ENCODE peak calls at places on chromosomes 4 and X, in seven cellular contexts. H, M, V, F, I, K and J are unnamed samples.

GRCh38 chr4:138449938-138450337 is 207.8 kb upstream of the SLC7A11 start:
- DNase-seq in H (no peak), M (no peak), V (no peak), F (no peak), I (no peak), K (no peak), J (no peak)

GRCh38 chr4:176671532-176671931 is 121.2 kb downstream of the VEGFC start:
- DNase-seq in H (no peak), M (peak; percentile 27), V (no peak), F (peak; percentile 90), I (no peak), K (no peak), J (no peak)

GRCh38 chr4:118265312-118266144 is 87.3 kb downstream of the PRSS12 start:
- DNase-seq in H (peak; percentile 16), M (no peak), V (peak; percentile 74), F (peak; percentile 21), I (no peak), K (peak; percentile 40), J (peak; percentile 43)

GRCh38 chr4:8854866-8855265 is 16.8 kb downstream of the HMX1 start:
- DNase-seq in H (no peak), M (no peak), V (no peak), F (no peak), I (peak; percentile 24), K (no peak), J (no peak)

GRCh38 chr4:151417766-151418376 is 8.9 kb downstream of the FHIP1A start:
- DNase-seq in H (no peak), M (no peak), V (no peak), F (no peak), I (no peak), K (no peak), J (no peak)

GRCh38 chr4:142809559-142809958 is 36.5 kb downstream of the INPP4B start:
- DNase-seq in H (no peak), M (no peak), V (no peak), F (peak; percentile 5), I (no peak), K (no peak), J (no peak)

GRCh38 chr4:2497931-2498330 is 29.0 kb downstream of the RNF4 start:
- DNase-seq in H (peak; percentile 75), M (no peak), V (no peak), F (no peak), I (no peak), K (no peak), J (no peak)

GRCh38 chrX:1591102-1591862 is at the start of gene AKAP17A:
- DNase-seq in H (peak; percentile 99), M (peak; percentile 64), V (peak; percentile 99), F (peak; percentile 95), I (peak; percentile 74), K (peak; percentile 98), J (peak; percentile 91)

GRCh38 chr4:149980941-149981340 is 97.3 kb upstream of the DCLK2 start:
- DNase-seq in H (peak; percentile 54), M (no peak), V (no peak), F (peak; percentile 70), I (peak; percentile 50), K (no peak), J (peak; percentile 67)

GRCh38 chr4:37715889-37716402 is 29.8 kb upstream of the RELL1 start:
- DNase-seq in H (no peak), M (peak; percentile 67), V (no peak), F (peak; percentile 65), I (peak; percentile 80), K (no peak), J (no peak)

GRCh38 chrX:130523460-130524394 is 121.9 kb downstream of the RBMX2 start:
- DNase-seq in H (peak; percentile 24), M (no peak), V (no peak), F (peak; percentile 1), I (peak; percentile 10), K (peak; percentile 76), J (no peak)

GRCh38 chrX:47179221-47179927 is 14.3 kb upstream of the UBA1 start:
- DNase-seq in H (no peak), M (no peak), V (peak; percentile 65), F (peak; percentile 43), I (peak; percentile 30), K (no peak), J (no peak)

GRCh38 chr4:77501851-77502250 is 103.8 kb upstream of the CXCL13 start:
- DNase-seq in H (no peak), M (no peak), V (no peak), F (no peak), I (no peak), K (no peak), J (no peak)

GRCh38 chr4:162891788-162892707 is 274.6 kb downstream of the NAF1 start:
- DNase-seq in H (peak; percentile 6), M (no peak), V (no peak), F (no peak), I (peak; percentile 1), K (no peak), J (no peak)

GRCh38 chr4:7647932-7648812 is 213.4 kb upstream of the PSAPL1 start:
- DNase-seq in H (no peak), M (peak; percentile 13), V (peak; percentile 77), F (peak; percentile 44), I (no peak), K (no peak), J (no peak)

GRCh38 chr4:137467537-137467936 is 64.8 kb downstream of the PCDH18 start:
- DNase-seq in H (no peak), M (no peak), V (no peak), F (no peak), I (no peak), K (no peak), J (no peak)

GRCh38 chr4:27040351-27040750 is 179.7 kb downstream of the STIM2 start:
- DNase-seq in H (no peak), M (peak; percentile 41), V (no peak), F (no peak), I (no peak), K (no peak), J (no peak)

GRCh38 chrX:63784346-63784901 is 590 bp downstream of the ARHGEF9 start:
- DNase-seq in H (no peak), M (no peak), V (no peak), F (no peak), I (no peak), K (no peak), J (no peak)

GRCh38 chrX:41889317-41890025 is 33.9 kb downstream of the CASK start:
- DNase-seq in H (no peak), M (no peak), V (no peak), F (peak; percentile 7), I (peak; percentile 76), K (no peak), J (no peak)

GRCh38 chr4:123481034-123481433 is 84.4 kb downstream of the SPRY1 start:
- DNase-seq in H (no peak), M (no peak), V (no peak), F (no peak), I (peak; percentile 97), K (no peak), J (no peak)

GRCh38 chrX:49754238-49754857 is 58.6 kb upstream of the PAGE1 start:
- DNase-seq in H (peak; percentile 43), M (no peak), V (no peak), F (peak; percentile 42), I (peak; percentile 38), K (peak; percentile 50), J (peak; percentile 44)
- TF ChIP-seq CTCF in H (peak; percentile 69), M (peak; percentile 79), V (peak; percentile 72), F (peak; percentile 74), I (peak; percentile 86), K (peak; percentile 74), J (peak; percentile 45)

GRCh38 chr4:6019316-6020263 is 1.4 kb upstream of the C4orf50 start:
- DNase-seq in H (peak; percentile 14), M (peak; percentile 13), V (no peak), F (peak; percentile 51), I (peak; percentile 8), K (peak; percentile 82), J (peak; percentile 71)
- TF ChIP-seq CTCF in H (peak; percentile 72), M (peak; percentile 49), V (peak; percentile 89), F (peak; percentile 70), I (peak; percentile 53), K (peak; percentile 95), J (peak; percentile 88)

GRCh38 chr4:54567327-54567726 is 90.4 kb upstream of the KIT start:
- DNase-seq in H (no peak), M (no peak), V (no peak), F (no peak), I (no peak), K (no peak), J (no peak)

GRCh38 chr4:54568184-54568583 is 89.6 kb upstream of the KIT start:
- DNase-seq in H (no peak), M (no peak), V (no peak), F (peak; percentile 50), I (peak; percentile 8), K (no peak), J (no peak)

GRCh38 chr4:54570822-54571221 is 86.9 kb upstream of the KIT start:
- DNase-seq in H (no peak), M (no peak), V (no peak), F (no peak), I (no peak), K (no peak), J (no peak)

GRCh38 chr4:54561940-54562339 is 95.8 kb upstream of the KIT start:
- DNase-seq in H (no peak), M (no peak), V (no peak), F (no peak), I (no peak), K (no peak), J (no peak)

DNA sequence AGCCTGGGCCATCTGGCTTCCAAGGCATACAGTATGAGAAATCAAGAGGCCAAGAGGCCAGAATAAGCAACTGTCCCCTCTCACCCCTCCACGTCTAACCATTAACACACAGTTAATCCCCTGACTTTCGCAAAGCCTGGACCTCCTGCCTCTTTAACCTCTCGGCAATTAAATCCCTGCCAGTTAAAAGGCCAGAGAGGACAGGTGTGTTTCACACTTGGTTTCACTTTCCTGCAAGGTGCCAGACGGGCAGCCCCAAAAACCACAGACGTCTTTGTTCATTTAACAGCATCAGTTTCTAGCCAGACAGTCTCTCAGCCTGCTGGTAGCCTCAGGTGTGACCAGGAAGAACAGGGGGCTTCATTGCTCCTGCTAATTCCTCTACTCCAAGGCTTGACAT is 91.1 kb upstream of the KIT start:
- DNase-seq in H (no peak), M (no peak), V (no peak), F (no peak), I (no peak), K (no peak), J (no peak)
- TF ChIP-seq CTCF in H (no peak), M (no peak), V (no peak), F (no peak), I (no peak), K (no peak), J (no peak)

DNA sequence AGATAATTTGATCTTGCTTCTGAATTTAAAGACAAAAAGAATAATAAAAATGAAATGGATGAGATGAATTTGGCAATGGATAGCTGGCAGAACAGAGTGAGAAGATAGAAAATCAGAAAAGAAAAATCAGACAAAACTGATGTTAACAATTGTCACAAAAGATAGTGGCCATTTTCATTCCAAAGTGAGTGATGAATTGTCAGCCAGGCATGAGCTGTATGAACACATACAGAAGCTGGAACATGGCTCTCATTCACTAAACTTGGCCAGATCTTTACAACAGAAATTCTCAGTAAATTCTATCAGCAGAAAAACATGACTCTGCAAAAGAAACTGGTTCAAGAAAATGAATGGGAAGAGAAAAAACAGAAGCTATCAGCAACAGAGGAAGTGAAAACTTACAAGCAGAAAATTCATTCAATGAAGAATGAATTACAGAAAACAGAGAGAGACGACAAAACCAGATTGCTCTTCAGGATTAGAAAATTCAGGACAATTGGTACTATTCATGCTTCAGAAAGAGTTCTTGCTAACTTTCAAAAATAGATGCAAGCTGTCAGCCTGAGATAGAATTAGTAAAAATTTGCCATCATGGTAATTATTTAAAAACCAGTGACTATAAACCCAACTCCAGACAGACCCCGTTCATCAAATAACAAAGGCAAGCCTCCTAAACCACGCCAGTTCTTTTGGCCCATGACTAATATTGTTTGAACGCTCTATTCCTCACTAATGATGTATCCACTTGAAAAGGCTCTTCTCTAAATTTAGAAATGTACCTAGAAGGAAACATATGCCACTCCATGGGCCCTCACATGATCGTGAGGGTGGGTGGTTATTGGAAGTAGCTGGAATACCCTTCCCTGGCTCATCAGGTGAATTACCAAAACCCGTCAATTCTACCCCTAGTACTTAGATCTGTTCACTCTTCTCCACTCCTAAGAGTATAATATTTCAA is 249.5 kb downstream of the COL25A1 start:
- DNase-seq in H (no peak), M (no peak), V (no peak), F (no peak), I (no peak), K (no peak), J (no peak)
- TF ChIP-seq CTCF in H (no peak), M (no peak), V (no peak), F (no peak), I (no peak), K (no peak), J (no peak)